ENCODE peak calls at places on chromosomes 3 and 15, in nine cellular contexts. H is gastrocnemius medialis, W is esophagus squamous epithelium, Q is stomach, T is suprapubic skin, I is adrenal gland, N is esophagus muscularis mucosa, J is breast epithelium, E is Peyer's patch. Z is an unnamed sample.
A peak's percentile ranks its signal among the peaks of the same experiment; 100 is the strongest.

GRCh38 chr3:189239616-189240015 is 67.8 kb downstream of the TPRG1 start:
- DNase-seq in H (no peak), W (no peak), Q (no peak), T (no peak), I (no peak), N (no peak), J (no peak), E (no peak), Z (no peak)

GRCh38 chr3:65666426-65667091 is 372.2 kb downstream of the MAGI1 start:
- DNase-seq in H (no peak), W (no peak), Q (no peak), T (no peak), I (no peak), N (no peak), J (no peak), E (no peak), Z (no peak)

GRCh38 chr3:124207873-124208473 is 216.0 kb upstream of the ROPN1 start:
- DNase-seq in H (no peak), W (no peak), Q (no peak), T (no peak), I (peak; percentile 36), N (no peak), J (no peak), E (no peak), Z (no peak)

GRCh38 chr3:117616213-117616612 is 906.6 kb downstream of the TUSC7 start:
- DNase-seq in H (no peak), W (no peak), Q (no peak), T (no peak), I (no peak), N (no peak), J (no peak), E (no peak), Z (no peak)

GRCh38 chr3:87833039-87833377 is 225.8 kb downstream of the CGGBP1 start:
- DNase-seq in H (no peak), W (no peak), Q (no peak), T (no peak), I (no peak), N (no peak), J (no peak), E (no peak), Z (no peak)

GRCh38 chr3:134374791-134375541 is 719 bp upstream of the AMOTL2 start:
- DNase-seq in H (no peak), W (no peak), Q (peak; percentile 77), T (peak; percentile 79), I (peak; percentile 65), N (no peak), J (peak; percentile 54), E (no peak), Z (peak; percentile 65)

GRCh38 chr15:94970096-94970495 is 738.7 kb downstream of the MCTP2 start:
- DNase-seq in H (no peak), W (no peak), Q (no peak), T (no peak), I (no peak), N (no peak), J (no peak), E (no peak), Z (no peak)

GRCh38 chr3:118267588-118267987 is 767.1 kb downstream of the IGSF11 start:
- DNase-seq in H (no peak), W (no peak), Q (no peak), T (no peak), I (no peak), N (no peak), J (no peak), E (no peak), Z (no peak)

GRCh38 chr15:82021992-82022391 is 23.8 kb downstream of the MEX3B start:
- DNase-seq in H (no peak), W (no peak), Q (no peak), T (no peak), I (no peak), N (no peak), J (no peak), E (no peak), Z (no peak)

GRCh38 chr15:32855942-32856341 is 138.1 kb downstream of the GREM1 start:
- DNase-seq in H (no peak), W (no peak), Q (no peak), T (no peak), I (no peak), N (no peak), J (no peak), E (no peak), Z (peak; percentile 50)

GRCh38 chr15:75531041-75531450 is 48.1 kb downstream of the PTPN9 start:
- DNase-seq in H (peak; percentile 57), W (no peak), Q (no peak), T (peak; percentile 84), I (peak; percentile 71), N (no peak), J (peak; percentile 69), E (no peak), Z (no peak)

GRCh38 chr15:45734244-45734643 is 99.4 kb downstream of the SQOR start:
- DNase-seq in H (no peak), W (no peak), Q (no peak), T (no peak), I (no peak), N (no peak), J (no peak), E (no peak), Z (no peak)

GRCh38 chr3:120425877-120426276 is 24.9 kb downstream of the FSTL1 start:
- DNase-seq in H (no peak), W (no peak), Q (no peak), T (peak; percentile 60), I (peak; percentile 79), N (no peak), J (no peak), E (no peak), Z (no peak)

GRCh38 chr15:31042731-31043130 is 51.3 kb upstream of the MTMR10 start:
- DNase-seq in H (no peak), W (no peak), Q (no peak), T (no peak), I (no peak), N (no peak), J (no peak), E (no peak), Z (no peak)

GRCh38 chr15:22811640-22812039 is 25.2 kb downstream of the NIPA1 start:
- DNase-seq in H (no peak), W (no peak), Q (peak; percentile 66), T (peak; percentile 40), I (peak; percentile 70), N (no peak), J (no peak), E (no peak), Z (no peak)

GRCh38 chr15:25180606-25181289 is 226.0 kb downstream of the SNRPN start:
- DNase-seq in H (no peak), W (no peak), Q (peak; percentile 17), T (peak; percentile 28), I (peak; percentile 6), N (peak; percentile 79), J (no peak), E (no peak), Z (no peak)

GRCh38 chr3:174431717-174432116 is 427.4 kb upstream of the NAALADL2 start:
- DNase-seq in H (no peak), W (no peak), Q (no peak), T (no peak), I (no peak), N (no peak), J (no peak), E (no peak), Z (no peak)

GRCh38 chr15:73989001-73989798 is 2.9 kb downstream of the STOML1 start:
- DNase-seq in H (peak; percentile 48), W (no peak), Q (no peak), T (peak; percentile 35), I (no peak), N (no peak), J (no peak), E (peak; percentile 8), Z (no peak)

DNA sequence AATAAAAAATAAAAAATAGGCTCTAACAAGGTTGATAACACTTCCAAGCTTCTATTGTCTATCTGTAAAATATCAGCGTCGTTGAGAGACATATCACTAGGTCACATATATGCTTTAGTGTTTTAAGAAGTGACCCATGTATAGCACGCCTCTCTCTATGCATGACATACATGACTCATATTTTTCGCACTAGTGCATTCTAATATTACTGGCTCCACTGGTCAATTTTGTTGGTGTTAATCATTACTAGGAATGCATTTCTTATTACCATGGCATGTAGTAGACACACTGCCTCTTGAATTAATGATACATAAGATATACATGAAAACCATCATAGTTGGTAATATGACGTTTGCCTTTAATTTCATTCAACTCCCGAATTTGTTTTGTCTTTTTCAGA is 203.1 kb downstream of the CHL1 start:
- DNase-seq in H (no peak), W (no peak), Q (no peak), T (no peak), I (no peak), N (no peak), J (no peak), E (no peak), Z (no peak)
- TF ChIP-seq POLR2A in H (no peak), W (no peak), Q (no peak), T (no peak), I (no peak), N (no peak), J (no peak), E (no peak), Z (no peak)

GRCh38 chr3:53231532-53232511 is 24.0 kb downstream of the TKT start:
- DNase-seq in H (no peak), W (no peak), Q (no peak), T (no peak), I (peak; percentile 12), N (no peak), J (no peak), E (no peak), Z (no peak)
- TF ChIP-seq POLR2A in H (no peak), W (no peak), Q (no peak), T (no peak), I (no peak), N (no peak), J (no peak), E (no peak), Z (no peak)

GRCh38 chr3:71077070-71077469 is 506.5 kb downstream of the FOXP1 start:
- DNase-seq in H (no peak), W (no peak), Q (no peak), T (no peak), I (no peak), N (no peak), J (no peak), E (no peak), Z (no peak)

GRCh38 chr3:71076361-71076997 is 507.0 kb downstream of the FOXP1 start:
- DNase-seq in H (no peak), W (no peak), Q (no peak), T (no peak), I (no peak), N (no peak), J (no peak), E (no peak), Z (no peak)

GRCh38 chr3:71080517-71081083 is 502.9 kb downstream of the FOXP1 start:
- DNase-seq in H (no peak), W (no peak), Q (no peak), T (no peak), I (no peak), N (no peak), J (no peak), E (no peak), Z (no peak)

GRCh38 chr3:71078199-71078598 is 505.3 kb downstream of the FOXP1 start:
- DNase-seq in H (no peak), W (no peak), Q (no peak), T (no peak), I (no peak), N (no peak), J (no peak), E (no peak), Z (no peak)

GRCh38 chr3:71078723-71079525 is 504.6 kb downstream of the FOXP1 start:
- DNase-seq in H (no peak), W (no peak), Q (no peak), T (no peak), I (no peak), N (no peak), J (no peak), E (no peak), Z (no peak)
- TF ChIP-seq POLR2A in H (no peak), W (no peak), Q (no peak), T (no peak), I (no peak), N (no peak), J (no peak), E (no peak), Z (no peak)

GRCh38 chr3:152970851-152971250 is 135.9 kb downstream of the P2RY1 start:
- DNase-seq in H (no peak), W (no peak), Q (no peak), T (no peak), I (no peak), N (no peak), J (no peak), E (no peak), Z (no peak)
- TF ChIP-seq POLR2A in H (no peak), W (no peak), Q (no peak), T (no peak), I (no peak), N (no peak), J (no peak), E (no peak), Z (no peak)